ENCODE peak calls at places on chromosomes 7 and 10, in four cellular contexts. J is fibroblast of lung; L is CD8-positive, alpha-beta memory T cell; Y is neuronal stem cell. S is an unnamed sample.

GRCh38 chr10:11178606-11179221 is 161.0 kb downstream of the CELF2 start:
- DNase-seq in Y (no peak), J (peak), L (peak), S (peak)

GRCh38 chr7:9921326-9921725 is 1052.3 kb upstream of the PHF14 start:
- DNase-seq in J (no peak), Y (no peak), L (no peak), S (no peak)

GRCh38 chr10:987635-987905 is 664 bp upstream of the GTPBP4 start:
- DNase-seq in J (no peak), Y (no peak), L (no peak), S (no peak)

GRCh38 chr10:76422769-76423168 is 991.3 kb downstream of the LRMDA start:
- DNase-seq in J (no peak), Y (no peak), L (no peak), S (no peak)

GRCh38 chr10:119030421-119031250 is 1.1 kb downstream of the NANOS1 start:
- DNase-seq in L (peak), J (peak), Y (peak), S (peak)

GRCh38 chr10:77297370-77297692 is 340.3 kb downstream of the KCNMA1 start:
- DNase-seq in L (no peak), J (peak), Y (no peak), S (no peak)

GRCh38 chr10:6382081-6382480 is 179.3 kb downstream of the PFKFB3 start:
- DNase-seq in J (peak), L (peak), Y (no peak), S (peak)

GRCh38 chr10:43678654-43679053 is 30.0 kb upstream of the ZNF32 start:
- DNase-seq in L (no peak), Y (no peak), J (no peak), S (no peak)

GRCh38 chr10:84469470-84469869 is 141.1 kb downstream of the CCSER2 start:
- DNase-seq in J (peak), Y (no peak), L (no peak), S (no peak)

GRCh38 chr10:374354-374753 is 239.1 kb downstream of the ZMYND11 start:
- DNase-seq in J (no peak), L (no peak), Y (no peak), S (no peak)

GRCh38 chr7:141118809-141119586 is 45.1 kb downstream of the TMEM178B start:
- DNase-seq in L (no peak), J (no peak), Y (no peak), S (no peak)

GRCh38 chr7:37359180-37359579 is 89.5 kb downstream of the ELMO1 start:
- DNase-seq in J (no peak), L (no peak), Y (no peak), S (no peak)

GRCh38 chr10:132408367-132408781 is 11.4 kb downstream of the PWWP2B start:
- DNase-seq in Y (no peak), J (no peak), L (no peak), S (no peak)

GRCh38 chr7:150877545-150877944 is 25.2 kb downstream of the AOC1 start:
- DNase-seq in Y (no peak), L (no peak), J (no peak), S (no peak)

GRCh38 chr7:117285821-117286220 is 37.0 kb downstream of the WNT2 start:
- DNase-seq in Y (no peak), L (no peak), J (peak), S (no peak)

GRCh38 chr10:103504181-103504783 is 10.8 kb downstream of the NEURL1 start:
- DNase-seq in L (peak), Y (no peak), J (peak), S (peak)

GRCh38 chr10:123995082-123995460 is 98.3 kb downstream of the CHST15 start:
- DNase-seq in J (no peak), L (no peak), Y (peak), S (no peak)

GRCh38 chr10:113087082-113088029 is 137.3 kb downstream of the TCF7L2 start:
- DNase-seq in Y (no peak), L (no peak), J (peak), S (no peak)

GRCh38 chr10:18216482-18216881 is 76.3 kb downstream of the CACNB2 start:
- DNase-seq in Y (no peak), J (peak), L (no peak), S (no peak)

GRCh38 chr10:17061418-17061817 is 68.2 kb downstream of the CUBN start:
- DNase-seq in J (peak), L (no peak), Y (no peak), S (no peak)

GRCh38 chr7:27168265-27168947 is 3.1 kb upstream of the HOXA9 start:
- DNase-seq in Y (no peak), L (no peak), J (no peak), S (no peak)

GRCh38 chr10:57579926-57580325 is 687.8 kb downstream of the IPMK start:
- DNase-seq in L (no peak), J (peak), Y (peak), S (no peak)

GRCh38 chr7:159119851-159120539 is 24.7 kb downstream of the VIPR2 start:
- DNase-seq in L (no peak), Y (no peak), J (no peak), S (no peak)

GRCh38 chr10:44858988-44859387 is 52.1 kb upstream of the TMEM72 start:
- DNase-seq in L (no peak), J (peak), Y (no peak), S (no peak)

GRCh38 chr10:123550680-123551096 is 115.5 kb upstream of the GPR26 start:
- DNase-seq in L (no peak), Y (no peak), J (no peak), S (peak)

GRCh38 chr10:86795353-86795752 is 38.9 kb downstream of the BMPR1A start:
- DNase-seq in J (peak), L (no peak), Y (peak), S (no peak)

GRCh38 chr7:44065431-44066110 is at the start of gene PGAM2:
- DNase-seq in L (no peak), J (no peak), Y (peak), S (no peak)

GRCh38 chr7:101172005-101172853 is 6.9 kb upstream of the VGF start:
- DNase-seq in J (no peak), L (no peak), Y (no peak), S (no peak)

GRCh38 chr10:30058570-30059132 is 735 bp downstream of the JCAD start:
- DNase-seq in Y (no peak), L (no peak), J (no peak), S (no peak)

GRCh38 chr10:124149143-124149542 is 55.7 kb upstream of the CHST15 start:
- DNase-seq in Y (no peak), L (no peak), J (no peak), S (no peak)

GRCh38 chr7:29287366-29287765 is 92.8 kb downstream of the CHN2 start:
- DNase-seq in J (peak), L (no peak), Y (no peak), S (no peak)

GRCh38 chr10:6347391-6347951 is 144.7 kb downstream of the PFKFB3 start:
- DNase-seq in L (no peak), J (peak), Y (no peak), S (peak)

GRCh38 chr10:68816796-68817412 is 10.4 kb upstream of the STOX1 start:
- DNase-seq in L (no peak), Y (no peak), J (no peak), S (no peak)

GRCh38 chr7:151796091-151796870 is 80.6 kb downstream of the PRKAG2 start:
- DNase-seq in Y (no peak), J (peak), L (no peak), S (no peak)

GRCh38 chr7:11237742-11238141 is 264.1 kb downstream of the PHF14 start:
- DNase-seq in Y (no peak), J (no peak), L (no peak), S (no peak)

GRCh38 chr7:100584046-100584676 is 1.8 kb downstream of the LRCH4 start:
- DNase-seq in L (no peak), J (no peak), Y (no peak), S (no peak)

GRCh38 chr7:132430863-132431822 is 145.1 kb downstream of the PLXNA4 start:
- DNase-seq in Y (no peak), J (peak), L (peak), S (peak)

GRCh38 chr7:124338861-124339260 is 306.0 kb upstream of the TMEM229A start:
- DNase-seq in L (no peak), Y (no peak), J (no peak), S (no peak)
- H3K4me3 ChIP-seq in L (no peak), Y (no peak), J (no peak), S (no peak)

GRCh38 chr10:50610364-50610763 is 13.4 kb downstream of the SGMS1 start:
- DNase-seq in J (no peak), L (no peak), Y (no peak), S (no peak)
- H3K4me3 ChIP-seq in J (no peak), L (no peak), Y (no peak), S (no peak)

GRCh38 chr10:117936136-117936535 is 110.6 kb downstream of the RAB11FIP2 start:
- DNase-seq in L (no peak), J (peak), Y (no peak), S (no peak)
- H3K4me3 ChIP-seq in L (no peak), J (no peak), Y (no peak), S (no peak)

DNA sequence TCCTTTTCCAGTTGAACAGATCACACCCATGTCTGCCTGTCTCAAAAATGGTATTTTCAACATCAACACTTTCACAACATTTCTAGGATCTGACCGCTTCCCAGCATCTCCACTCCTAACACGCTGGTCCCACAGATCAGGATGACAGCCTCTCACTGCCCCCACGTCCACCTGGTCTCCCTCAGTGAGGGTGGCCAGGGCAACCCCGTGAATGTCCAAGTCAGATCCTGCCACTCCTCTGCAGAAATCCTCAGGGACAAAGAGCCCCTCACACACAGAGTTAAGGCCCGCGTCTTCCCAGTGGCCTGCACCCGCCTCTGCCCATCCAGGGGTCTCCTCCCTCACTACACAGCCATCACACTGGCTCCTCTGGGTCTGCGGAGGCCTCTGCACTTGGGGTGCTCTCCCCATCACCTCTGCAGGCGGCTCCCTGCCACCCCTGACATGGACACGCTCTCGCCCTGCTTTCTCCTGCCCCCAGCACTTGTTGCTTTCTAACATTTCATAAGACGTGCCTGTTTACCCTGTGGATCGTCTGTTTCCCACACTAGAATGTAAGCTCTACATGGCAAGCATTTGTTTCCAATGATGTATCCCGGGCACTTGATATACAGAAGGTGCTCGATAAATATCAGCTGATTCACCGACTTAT is 20.0 kb downstream of the GNA12 start:
- DNase-seq in Y (no peak), L (no peak), J (no peak), S (no peak)
- H3K4me3 ChIP-seq in Y (no peak), L (no peak), J (no peak), S (no peak)

GRCh38 chr7:107610353-107610752 is 30.3 kb downstream of the BCAP29 start:
- DNase-seq in Y (no peak), L (no peak), J (peak), S (no peak)

GRCh38 chr7:107613439-107613838 is 33.4 kb downstream of the BCAP29 start:
- DNase-seq in Y (no peak), J (no peak), L (no peak), S (no peak)

GRCh38 chr7:107613948-107614347 is 33.9 kb downstream of the BCAP29 start:
- DNase-seq in Y (no peak), J (peak), L (no peak), S (no peak)

GRCh38 chr7:107615910-107616680 is 36.0 kb downstream of the BCAP29 start:
- DNase-seq in L (no peak), Y (no peak), J (no peak), S (no peak)

GRCh38 chr7:107614425-107614824 is 34.4 kb downstream of the BCAP29 start:
- DNase-seq in J (peak), Y (no peak), L (no peak), S (no peak)
- H3K4me3 ChIP-seq in J (no peak), Y (no peak), L (no peak), S (no peak)